ENCODE peak calls at places on chromosomes 16 and 17, in nine cellular contexts. One of them, this sample, is unnamed.

GRCh38 chr16:52581530-52581929 is 34.6 kb upstream of the TOX3 start:
- DNase-seq in CD8-positive, alpha-beta memory T cell: no peak
- DNase-seq in AG04450: no peak
- DNase-seq in HuH-7: no peak
- DNase-seq in GM20000: no peak
- DNase-seq in HCT116: no peak
- DNase-seq in hippocampal formation: no peak
- DNase-seq in BE2C: no peak
- DNase-seq in mesothelial cell of epicardium: no peak
- DNase-seq in this sample: no peak

GRCh38 chr17:50214986-50215730 is 13.7 kb upstream of the COL1A1 start:
- DNase-seq in AG04450: no peak
- DNase-seq in BE2C: no peak
- DNase-seq in HuH-7: peak
- DNase-seq in GM20000: no peak
- DNase-seq in CD8-positive, alpha-beta memory T cell: no peak
- DNase-seq in hippocampal formation: no peak
- DNase-seq in mesothelial cell of epicardium: no peak
- DNase-seq in HCT116: no peak
- DNase-seq in this sample: no peak

GRCh38 chr17:32746280-32746679 is 130.6 kb downstream of the MYO1D start:
- DNase-seq in HuH-7: no peak
- DNase-seq in GM20000: no peak
- DNase-seq in AG04450: no peak
- DNase-seq in mesothelial cell of epicardium: no peak
- DNase-seq in hippocampal formation: no peak
- DNase-seq in HCT116: no peak
- DNase-seq in CD8-positive, alpha-beta memory T cell: no peak
- DNase-seq in BE2C: no peak
- DNase-seq in this sample: no peak

GRCh38 chr16:28263305-28263704 is 29.0 kb upstream of the SBK1 start:
- DNase-seq in CD8-positive, alpha-beta memory T cell: no peak
- DNase-seq in HCT116: no peak
- DNase-seq in GM20000: no peak
- DNase-seq in mesothelial cell of epicardium: no peak
- DNase-seq in AG04450: no peak
- DNase-seq in hippocampal formation: no peak
- DNase-seq in HuH-7: no peak
- DNase-seq in BE2C: no peak
- DNase-seq in this sample: no peak

GRCh38 chr16:50245417-50246298 is 20.7 kb upstream of the ADCY7 start:
- DNase-seq in mesothelial cell of epicardium: peak
- DNase-seq in GM20000: peak
- DNase-seq in HuH-7: peak
- DNase-seq in hippocampal formation: no peak
- DNase-seq in BE2C: peak
- DNase-seq in AG04450: no peak
- DNase-seq in CD8-positive, alpha-beta memory T cell: peak
- DNase-seq in HCT116: peak
- DNase-seq in this sample: peak

GRCh38 chr17:57302690-57303089 is 46.4 kb downstream of the MSI2 start:
- DNase-seq in AG04450: no peak
- DNase-seq in mesothelial cell of epicardium: no peak
- DNase-seq in hippocampal formation: no peak
- DNase-seq in GM20000: no peak
- DNase-seq in CD8-positive, alpha-beta memory T cell: no peak
- DNase-seq in BE2C: no peak
- DNase-seq in HuH-7: no peak
- DNase-seq in HCT116: no peak
- DNase-seq in this sample: no peak

GRCh38 chr17:47727704-47728036 is 5.4 kb upstream of the TBX21 start:
- DNase-seq in hippocampal formation: no peak
- DNase-seq in HCT116: no peak
- DNase-seq in mesothelial cell of epicardium: no peak
- DNase-seq in AG04450: no peak
- DNase-seq in CD8-positive, alpha-beta memory T cell: no peak
- DNase-seq in HuH-7: no peak
- DNase-seq in BE2C: no peak
- DNase-seq in GM20000: no peak
- DNase-seq in this sample: no peak

GRCh38 chr17:7644768-7645167 is 6.0 kb upstream of the ATP1B2 start:
- DNase-seq in mesothelial cell of epicardium: no peak
- DNase-seq in GM20000: no peak
- DNase-seq in HuH-7: no peak
- DNase-seq in AG04450: no peak
- DNase-seq in CD8-positive, alpha-beta memory T cell: no peak
- DNase-seq in BE2C: no peak
- DNase-seq in hippocampal formation: no peak
- DNase-seq in HCT116: no peak
- DNase-seq in this sample: no peak

GRCh38 chr17:9612016-9612415 is 33.3 kb upstream of the USP43 start:
- DNase-seq in GM20000: no peak
- DNase-seq in hippocampal formation: no peak
- DNase-seq in CD8-positive, alpha-beta memory T cell: no peak
- DNase-seq in HuH-7: no peak
- DNase-seq in BE2C: no peak
- DNase-seq in mesothelial cell of epicardium: no peak
- DNase-seq in HCT116: no peak
- DNase-seq in AG04450: no peak
- DNase-seq in this sample: peak

GRCh38 chr17:16215965-16216316 is 607 bp upstream of the NCOR1 start:
- DNase-seq in GM20000: peak
- DNase-seq in HCT116: peak
- DNase-seq in BE2C: no peak
- DNase-seq in CD8-positive, alpha-beta memory T cell: peak
- DNase-seq in HuH-7: no peak
- DNase-seq in hippocampal formation: no peak
- DNase-seq in mesothelial cell of epicardium: no peak
- DNase-seq in AG04450: no peak
- DNase-seq in this sample: no peak

GRCh38 chr17:39167492-39167891 is 1.5 kb upstream of the ARL5C start:
- DNase-seq in HuH-7: no peak
- DNase-seq in CD8-positive, alpha-beta memory T cell: no peak
- DNase-seq in mesothelial cell of epicardium: no peak
- DNase-seq in BE2C: no peak
- DNase-seq in HCT116: no peak
- DNase-seq in AG04450: no peak
- DNase-seq in hippocampal formation: peak
- DNase-seq in GM20000: no peak
- DNase-seq in this sample: no peak

GRCh38 chr16:28985611-28986041 is 774 bp downstream of the LAT start:
- DNase-seq in AG04450: no peak
- DNase-seq in BE2C: no peak
- DNase-seq in mesothelial cell of epicardium: no peak
- DNase-seq in GM20000: no peak
- DNase-seq in HCT116: no peak
- DNase-seq in hippocampal formation: no peak
- DNase-seq in CD8-positive, alpha-beta memory T cell: no peak
- DNase-seq in HuH-7: no peak
- DNase-seq in this sample: no peak

GRCh38 chr17:46817901-46818209 is 637 bp downstream of the WNT3 start:
- DNase-seq in HCT116: no peak
- DNase-seq in AG04450: no peak
- DNase-seq in CD8-positive, alpha-beta memory T cell: no peak
- DNase-seq in hippocampal formation: no peak
- DNase-seq in BE2C: no peak
- DNase-seq in HuH-7: no peak
- DNase-seq in mesothelial cell of epicardium: no peak
- DNase-seq in GM20000: no peak
- DNase-seq in this sample: no peak

GRCh38 chr16:21097151-21097550 is 53.5 kb downstream of the DNAH3 start:
- DNase-seq in AG04450: no peak
- DNase-seq in CD8-positive, alpha-beta memory T cell: no peak
- DNase-seq in GM20000: no peak
- DNase-seq in HCT116: no peak
- DNase-seq in BE2C: no peak
- DNase-seq in HuH-7: no peak
- DNase-seq in mesothelial cell of epicardium: no peak
- DNase-seq in hippocampal formation: no peak
- DNase-seq in this sample: no peak

GRCh38 chr17:15464211-15464610 is 3.2 kb downstream of the CDRT4 start:
- DNase-seq in HCT116: no peak
- DNase-seq in mesothelial cell of epicardium: no peak
- DNase-seq in HuH-7: no peak
- DNase-seq in BE2C: no peak
- DNase-seq in GM20000: no peak
- DNase-seq in hippocampal formation: no peak
- DNase-seq in AG04450: no peak
- DNase-seq in CD8-positive, alpha-beta memory T cell: no peak
- DNase-seq in this sample: no peak

GRCh38 chr16:31149894-31150890 is at the start of gene PRSS36:
- DNase-seq in HuH-7: no peak
- DNase-seq in HCT116: no peak
- DNase-seq in AG04450: no peak
- DNase-seq in BE2C: no peak
- DNase-seq in GM20000: no peak
- DNase-seq in CD8-positive, alpha-beta memory T cell: no peak
- DNase-seq in mesothelial cell of epicardium: no peak
- DNase-seq in hippocampal formation: no peak
- DNase-seq in this sample: peak

GRCh38 chr17:44607836-44608690 is 48.2 kb upstream of the MEIOC start:
- DNase-seq in BE2C: peak
- DNase-seq in mesothelial cell of epicardium: peak
- DNase-seq in HuH-7: no peak
- DNase-seq in GM20000: no peak
- DNase-seq in CD8-positive, alpha-beta memory T cell: no peak
- DNase-seq in hippocampal formation: no peak
- DNase-seq in HCT116: no peak
- DNase-seq in AG04450: peak
- DNase-seq in this sample: peak

GRCh38 chr16:20894388-20894787 is 5.8 kb downstream of the DCUN1D3 start:
- DNase-seq in AG04450: no peak
- DNase-seq in GM20000: no peak
- DNase-seq in HCT116: no peak
- DNase-seq in mesothelial cell of epicardium: no peak
- DNase-seq in CD8-positive, alpha-beta memory T cell: no peak
- DNase-seq in HuH-7: no peak
- DNase-seq in BE2C: no peak
- DNase-seq in hippocampal formation: no peak
- DNase-seq in this sample: no peak

GRCh38 chr17:68344701-68345136 is 53.4 kb downstream of the ARSG start:
- DNase-seq in AG04450: no peak
- DNase-seq in hippocampal formation: no peak
- DNase-seq in HCT116: no peak
- DNase-seq in HuH-7: no peak
- DNase-seq in mesothelial cell of epicardium: no peak
- DNase-seq in BE2C: no peak
- DNase-seq in GM20000: no peak
- DNase-seq in CD8-positive, alpha-beta memory T cell: peak
- DNase-seq in this sample: no peak